ENCODE peak calls at places on chromosomes 4 and X, in ten cellular contexts. One of them, this sample, is unnamed.

GRCh38 chr4:177769155-177769554 is 326.9 kb upstream of the AGA start:
- DNase-seq in left lung: no peak
- DNase-seq in lower lobe of right lung: no peak
- DNase-seq in BJ: no peak
- DNase-seq in GM12865: no peak
- DNase-seq in H1: no peak
- DNase-seq in PC-9: no peak
- DNase-seq in heart left ventricle: no peak
- DNase-seq in ascending aorta: no peak
- DNase-seq in Peyer's patch: no peak
- DNase-seq in this sample: no peak

GRCh38 chr4:126957555-126958440 is 675.0 kb upstream of the INTU start:
- DNase-seq in left lung: no peak
- DNase-seq in lower lobe of right lung: no peak
- DNase-seq in BJ: no peak
- DNase-seq in GM12865: no peak
- DNase-seq in H1: no peak
- DNase-seq in PC-9: no peak
- DNase-seq in heart left ventricle: no peak
- DNase-seq in ascending aorta: no peak
- DNase-seq in Peyer's patch: no peak
- DNase-seq in this sample: peak

GRCh38 chr4:89245459-89245858 is 62.1 kb downstream of the GPRIN3 start:
- DNase-seq in left lung: no peak
- DNase-seq in lower lobe of right lung: no peak
- DNase-seq in BJ: no peak
- DNase-seq in GM12865: no peak
- DNase-seq in H1: no peak
- DNase-seq in PC-9: no peak
- DNase-seq in heart left ventricle: no peak
- DNase-seq in ascending aorta: no peak
- DNase-seq in Peyer's patch: no peak
- DNase-seq in this sample: no peak

GRCh38 chrX:106608016-106608415 is 3.8 kb upstream of the RADX start:
- DNase-seq in left lung: no peak
- DNase-seq in lower lobe of right lung: peak
- DNase-seq in BJ: no peak
- DNase-seq in GM12865: no peak
- DNase-seq in H1: no peak
- DNase-seq in PC-9: no peak
- DNase-seq in heart left ventricle: no peak
- DNase-seq in ascending aorta: no peak
- DNase-seq in Peyer's patch: no peak
- DNase-seq in this sample: no peak

GRCh38 chr4:37780444-37781133 is 45.9 kb upstream of the PGM2 start:
- DNase-seq in left lung: no peak
- DNase-seq in lower lobe of right lung: no peak
- DNase-seq in BJ: no peak
- DNase-seq in GM12865: peak
- DNase-seq in H1: no peak
- DNase-seq in PC-9: no peak
- DNase-seq in heart left ventricle: peak
- DNase-seq in ascending aorta: no peak
- DNase-seq in Peyer's patch: no peak
- DNase-seq in this sample: no peak

GRCh38 chr4:48017108-48017527 is 546 bp downstream of the NIPAL1 start:
- DNase-seq in left lung: peak
- DNase-seq in lower lobe of right lung: peak
- DNase-seq in BJ: no peak
- DNase-seq in GM12865: no peak
- DNase-seq in H1: peak
- DNase-seq in PC-9: peak
- DNase-seq in heart left ventricle: peak
- DNase-seq in ascending aorta: peak
- DNase-seq in Peyer's patch: peak
- DNase-seq in this sample: no peak

GRCh38 chrX:29434939-29435338 is 780.4 kb upstream of the MAGEB2 start:
- DNase-seq in left lung: no peak
- DNase-seq in lower lobe of right lung: no peak
- DNase-seq in BJ: no peak
- DNase-seq in GM12865: no peak
- DNase-seq in H1: no peak
- DNase-seq in PC-9: no peak
- DNase-seq in heart left ventricle: no peak
- DNase-seq in ascending aorta: no peak
- DNase-seq in Peyer's patch: no peak
- DNase-seq in this sample: no peak

GRCh38 chr4:151218343-151218742 is 58.6 kb upstream of the PRSS48 start:
- DNase-seq in left lung: no peak
- DNase-seq in lower lobe of right lung: no peak
- DNase-seq in BJ: no peak
- DNase-seq in GM12865: no peak
- DNase-seq in H1: no peak
- DNase-seq in PC-9: no peak
- DNase-seq in heart left ventricle: no peak
- DNase-seq in ascending aorta: no peak
- DNase-seq in Peyer's patch: no peak
- DNase-seq in this sample: no peak

GRCh38 chrX:137651647-137652046 is 85.7 kb downstream of the ZIC3 start:
- DNase-seq in left lung: no peak
- DNase-seq in lower lobe of right lung: no peak
- DNase-seq in BJ: no peak
- DNase-seq in GM12865: no peak
- DNase-seq in H1: no peak
- DNase-seq in PC-9: no peak
- DNase-seq in heart left ventricle: no peak
- DNase-seq in ascending aorta: no peak
- DNase-seq in Peyer's patch: no peak
- DNase-seq in this sample: no peak

GRCh38 chrX:132651411-132652086 is 162.7 kb upstream of the MBNL3 start:
- DNase-seq in left lung: no peak
- DNase-seq in lower lobe of right lung: no peak
- DNase-seq in BJ: no peak
- DNase-seq in GM12865: no peak
- DNase-seq in H1: no peak
- DNase-seq in PC-9: no peak
- DNase-seq in heart left ventricle: no peak
- DNase-seq in ascending aorta: no peak
- DNase-seq in Peyer's patch: no peak
- DNase-seq in this sample: peak

GRCh38 chr4:173121044-173121685 is 47.4 kb upstream of the GALNT7 start:
- DNase-seq in left lung: no peak
- DNase-seq in lower lobe of right lung: no peak
- DNase-seq in BJ: peak
- DNase-seq in GM12865: peak
- DNase-seq in H1: no peak
- DNase-seq in PC-9: peak
- DNase-seq in heart left ventricle: peak
- DNase-seq in ascending aorta: no peak
- DNase-seq in Peyer's patch: no peak
- DNase-seq in this sample: peak

GRCh38 chr4:106038012-106038411 is 142.7 kb downstream of the NPNT start:
- DNase-seq in left lung: no peak
- DNase-seq in lower lobe of right lung: no peak
- DNase-seq in BJ: no peak
- DNase-seq in GM12865: no peak
- DNase-seq in H1: no peak
- DNase-seq in PC-9: no peak
- DNase-seq in heart left ventricle: no peak
- DNase-seq in ascending aorta: no peak
- DNase-seq in Peyer's patch: no peak
- DNase-seq in this sample: no peak

GRCh38 chr4:171813195-171813955 is at the start of gene GALNTL6:
- DNase-seq in left lung: no peak
- DNase-seq in lower lobe of right lung: peak
- DNase-seq in BJ: no peak
- DNase-seq in GM12865: peak
- DNase-seq in H1: peak
- DNase-seq in PC-9: no peak
- DNase-seq in heart left ventricle: peak
- DNase-seq in ascending aorta: peak
- DNase-seq in Peyer's patch: no peak
- DNase-seq in this sample: no peak

GRCh38 chr4:182085051-182085480 is 158.1 kb upstream of the TENM3 start:
- DNase-seq in left lung: no peak
- DNase-seq in lower lobe of right lung: no peak
- DNase-seq in BJ: peak
- DNase-seq in GM12865: no peak
- DNase-seq in H1: peak
- DNase-seq in PC-9: no peak
- DNase-seq in heart left ventricle: no peak
- DNase-seq in ascending aorta: no peak
- DNase-seq in Peyer's patch: no peak
- DNase-seq in this sample: no peak

GRCh38 chrX:115906276-115906675 is 264.3 kb upstream of the AGTR2 start:
- DNase-seq in left lung: no peak
- DNase-seq in lower lobe of right lung: no peak
- DNase-seq in BJ: no peak
- DNase-seq in GM12865: no peak
- DNase-seq in H1: peak
- DNase-seq in PC-9: no peak
- DNase-seq in heart left ventricle: no peak
- DNase-seq in ascending aorta: no peak
- DNase-seq in Peyer's patch: no peak
- DNase-seq in this sample: no peak

GRCh38 chrX:20620301-20620700 is 353.6 kb upstream of the RPS6KA3 start:
- DNase-seq in left lung: no peak
- DNase-seq in lower lobe of right lung: no peak
- DNase-seq in BJ: no peak
- DNase-seq in GM12865: no peak
- DNase-seq in H1: no peak
- DNase-seq in PC-9: no peak
- DNase-seq in heart left ventricle: no peak
- DNase-seq in ascending aorta: no peak
- DNase-seq in Peyer's patch: no peak
- DNase-seq in this sample: no peak

GRCh38 chrX:20066968-20067708 is 49.6 kb downstream of the MAP7D2 start:
- DNase-seq in left lung: no peak
- DNase-seq in lower lobe of right lung: no peak
- DNase-seq in BJ: no peak
- DNase-seq in GM12865: peak
- DNase-seq in H1: no peak
- DNase-seq in PC-9: peak
- DNase-seq in heart left ventricle: no peak
- DNase-seq in ascending aorta: no peak
- DNase-seq in Peyer's patch: no peak
- DNase-seq in this sample: no peak

GRCh38 chrX:33339219-33339618 is 127.9 kb upstream of the DMD start:
- DNase-seq in left lung: no peak
- DNase-seq in lower lobe of right lung: no peak
- DNase-seq in BJ: no peak
- DNase-seq in GM12865: no peak
- DNase-seq in H1: no peak
- DNase-seq in PC-9: no peak
- DNase-seq in heart left ventricle: no peak
- DNase-seq in ascending aorta: no peak
- DNase-seq in Peyer's patch: no peak
- DNase-seq in this sample: no peak
- H3K4me3 ChIP-seq in left lung: no peak
- H3K4me3 ChIP-seq in lower lobe of right lung: peak
- H3K4me3 ChIP-seq in BJ: no peak
- H3K4me3 ChIP-seq in GM12865: no peak
- H3K4me3 ChIP-seq in H1: no peak
- H3K4me3 ChIP-seq in PC-9: no peak
- H3K4me3 ChIP-seq in heart left ventricle: no peak
- H3K4me3 ChIP-seq in ascending aorta: peak
- H3K4me3 ChIP-seq in Peyer's patch: no peak
- H3K4me3 ChIP-seq in this sample: peak

GRCh38 chrX:38805294-38806053 is 4.2 kb downstream of the MID1IP1 start:
- DNase-seq in left lung: peak
- DNase-seq in lower lobe of right lung: peak
- DNase-seq in BJ: no peak
- DNase-seq in GM12865: peak
- DNase-seq in H1: peak
- DNase-seq in PC-9: no peak
- DNase-seq in heart left ventricle: peak
- DNase-seq in ascending aorta: peak
- DNase-seq in Peyer's patch: peak
- DNase-seq in this sample: no peak
- TF ChIP-seq CTCF in left lung: no peak
- TF ChIP-seq CTCF in lower lobe of right lung: no peak
- TF ChIP-seq CTCF in BJ: no peak
- TF ChIP-seq CTCF in GM12865: no peak
- TF ChIP-seq CTCF in H1: no peak
- TF ChIP-seq CTCF in PC-9: no peak
- TF ChIP-seq CTCF in heart left ventricle: no peak
- TF ChIP-seq CTCF in ascending aorta: no peak
- TF ChIP-seq CTCF in Peyer's patch: peak
- TF ChIP-seq CTCF in this sample: no peak

GRCh38 chr4:15010038-15010585 is 7.8 kb downstream of the CPEB2 start:
- DNase-seq in left lung: no peak
- DNase-seq in lower lobe of right lung: no peak
- DNase-seq in BJ: no peak
- DNase-seq in GM12865: no peak
- DNase-seq in H1: no peak
- DNase-seq in PC-9: no peak
- DNase-seq in heart left ventricle: no peak
- DNase-seq in ascending aorta: no peak
- DNase-seq in Peyer's patch: no peak
- DNase-seq in this sample: no peak
- H3K4me3 ChIP-seq in left lung: no peak
- H3K4me3 ChIP-seq in lower lobe of right lung: no peak
- H3K4me3 ChIP-seq in BJ: no peak
- H3K4me3 ChIP-seq in GM12865: no peak
- H3K4me3 ChIP-seq in H1: no peak
- H3K4me3 ChIP-seq in PC-9: no peak
- H3K4me3 ChIP-seq in heart left ventricle: no peak
- H3K4me3 ChIP-seq in ascending aorta: no peak
- H3K4me3 ChIP-seq in Peyer's patch: no peak
- H3K4me3 ChIP-seq in this sample: no peak

GRCh38 chr4:103074039-103074438 is 2.5 kb downstream of the SLC9B2 start:
- DNase-seq in left lung: no peak
- DNase-seq in lower lobe of right lung: no peak
- DNase-seq in BJ: no peak
- DNase-seq in GM12865: no peak
- DNase-seq in H1: no peak
- DNase-seq in PC-9: no peak
- DNase-seq in heart left ventricle: no peak
- DNase-seq in ascending aorta: no peak
- DNase-seq in Peyer's patch: no peak
- DNase-seq in this sample: no peak

GRCh38 chr4:103076777-103077347 is 301 bp upstream of the SLC9B2 start:
- DNase-seq in left lung: no peak
- DNase-seq in lower lobe of right lung: no peak
- DNase-seq in BJ: no peak
- DNase-seq in GM12865: peak
- DNase-seq in H1: no peak
- DNase-seq in PC-9: no peak
- DNase-seq in heart left ventricle: no peak
- DNase-seq in ascending aorta: no peak
- DNase-seq in Peyer's patch: no peak
- DNase-seq in this sample: no peak

GRCh38 chr4:103074598-103075434 is 1.7 kb downstream of the SLC9B2 start:
- DNase-seq in left lung: no peak
- DNase-seq in lower lobe of right lung: no peak
- DNase-seq in BJ: no peak
- DNase-seq in GM12865: peak
- DNase-seq in H1: no peak
- DNase-seq in PC-9: no peak
- DNase-seq in heart left ventricle: no peak
- DNase-seq in ascending aorta: no peak
- DNase-seq in Peyer's patch: no peak
- DNase-seq in this sample: no peak

GRCh38 chr4:103075435-103075893 is 1.1 kb downstream of the SLC9B2 start:
- DNase-seq in left lung: no peak
- DNase-seq in lower lobe of right lung: no peak
- DNase-seq in BJ: no peak
- DNase-seq in GM12865: peak
- DNase-seq in H1: no peak
- DNase-seq in PC-9: no peak
- DNase-seq in heart left ventricle: no peak
- DNase-seq in ascending aorta: no peak
- DNase-seq in Peyer's patch: no peak
- DNase-seq in this sample: no peak

GRCh38 chr4:103075894-103076776 is at the start of gene SLC9B2:
- DNase-seq in left lung: peak
- DNase-seq in lower lobe of right lung: peak
- DNase-seq in BJ: no peak
- DNase-seq in GM12865: peak
- DNase-seq in H1: peak
- DNase-seq in PC-9: peak
- DNase-seq in heart left ventricle: peak
- DNase-seq in ascending aorta: peak
- DNase-seq in Peyer's patch: peak
- DNase-seq in this sample: no peak
- TF ChIP-seq CTCF in left lung: no peak
- TF ChIP-seq CTCF in lower lobe of right lung: no peak
- TF ChIP-seq CTCF in BJ: no peak
- TF ChIP-seq CTCF in GM12865: no peak
- TF ChIP-seq CTCF in H1: no peak
- TF ChIP-seq CTCF in PC-9: no peak
- TF ChIP-seq CTCF in heart left ventricle: no peak
- TF ChIP-seq CTCF in ascending aorta: no peak
- TF ChIP-seq CTCF in Peyer's patch: no peak
- TF ChIP-seq CTCF in this sample: no peak

This sample was measured in AG04449.